ENCODE peak calls at places on chromosomes 11 and 22, in eight cellular contexts. One of them, this sample, is unnamed.

GRCh38 chr11:32071811-32072210 is 19.1 kb upstream of the RCN1 start:
- DNase-seq in tibial nerve: no peak
- DNase-seq in adrenal gland: no peak
- DNase-seq in ovary: no peak
- DNase-seq in IMR-90: peak
- DNase-seq in esophagus squamous epithelium: no peak
- DNase-seq in endothelial cell of umbilical vein: peak
- DNase-seq in A549: peak
- DNase-seq in this sample: peak

GRCh38 chr22:24059121-24059520 is 48.0 kb downstream of the CABIN1 start:
- DNase-seq in tibial nerve: no peak
- DNase-seq in adrenal gland: no peak
- DNase-seq in ovary: no peak
- DNase-seq in IMR-90: peak
- DNase-seq in esophagus squamous epithelium: no peak
- DNase-seq in endothelial cell of umbilical vein: peak
- DNase-seq in A549: no peak
- DNase-seq in this sample: peak

GRCh38 chr11:116721983-116722382 is 50.8 kb downstream of the BUD13 start:
- DNase-seq in tibial nerve: no peak
- DNase-seq in adrenal gland: no peak
- DNase-seq in ovary: no peak
- DNase-seq in IMR-90: no peak
- DNase-seq in esophagus squamous epithelium: no peak
- DNase-seq in endothelial cell of umbilical vein: no peak
- DNase-seq in A549: no peak
- DNase-seq in this sample: no peak

GRCh38 chr22:41003041-41003440 is 51.9 kb downstream of the RBX1 start:
- DNase-seq in tibial nerve: no peak
- DNase-seq in adrenal gland: no peak
- DNase-seq in ovary: no peak
- DNase-seq in IMR-90: no peak
- DNase-seq in esophagus squamous epithelium: no peak
- DNase-seq in endothelial cell of umbilical vein: no peak
- DNase-seq in A549: no peak
- DNase-seq in this sample: no peak

GRCh38 chr11:18036456-18036855 is 9.6 kb downstream of the TPH1 start:
- DNase-seq in tibial nerve: no peak
- DNase-seq in adrenal gland: no peak
- DNase-seq in ovary: no peak
- DNase-seq in IMR-90: no peak
- DNase-seq in esophagus squamous epithelium: no peak
- DNase-seq in endothelial cell of umbilical vein: no peak
- DNase-seq in A549: no peak
- DNase-seq in this sample: no peak

GRCh38 chr11:57781529-57781943 is 19.9 kb downstream of the CTNND1 start:
- DNase-seq in tibial nerve: no peak
- DNase-seq in adrenal gland: no peak
- DNase-seq in ovary: no peak
- DNase-seq in IMR-90: peak
- DNase-seq in esophagus squamous epithelium: no peak
- DNase-seq in endothelial cell of umbilical vein: no peak
- DNase-seq in A549: no peak
- DNase-seq in this sample: no peak

GRCh38 chr11:72668645-72669347 is 5.4 kb downstream of the PDE2A start:
- DNase-seq in tibial nerve: no peak
- DNase-seq in adrenal gland: no peak
- DNase-seq in ovary: no peak
- DNase-seq in IMR-90: no peak
- DNase-seq in esophagus squamous epithelium: no peak
- DNase-seq in endothelial cell of umbilical vein: no peak
- DNase-seq in A549: no peak
- DNase-seq in this sample: peak

GRCh38 chr11:17915500-17916143 is 97.2 kb downstream of the SERGEF start:
- DNase-seq in tibial nerve: no peak
- DNase-seq in adrenal gland: no peak
- DNase-seq in ovary: no peak
- DNase-seq in IMR-90: no peak
- DNase-seq in esophagus squamous epithelium: no peak
- DNase-seq in endothelial cell of umbilical vein: no peak
- DNase-seq in A549: no peak
- DNase-seq in this sample: peak

GRCh38 chr11:16890442-16890841 is 123.8 kb downstream of the PLEKHA7 start:
- DNase-seq in tibial nerve: no peak
- DNase-seq in adrenal gland: no peak
- DNase-seq in ovary: no peak
- DNase-seq in IMR-90: no peak
- DNase-seq in esophagus squamous epithelium: no peak
- DNase-seq in endothelial cell of umbilical vein: no peak
- DNase-seq in A549: no peak
- DNase-seq in this sample: no peak

GRCh38 chr11:16893456-16894076 is 120.6 kb downstream of the PLEKHA7 start:
- DNase-seq in tibial nerve: no peak
- DNase-seq in adrenal gland: no peak
- DNase-seq in ovary: no peak
- DNase-seq in IMR-90: no peak
- DNase-seq in esophagus squamous epithelium: no peak
- DNase-seq in endothelial cell of umbilical vein: no peak
- DNase-seq in A549: no peak
- DNase-seq in this sample: no peak

GRCh38 chr11:16889905-16890304 is 124.3 kb downstream of the PLEKHA7 start:
- DNase-seq in tibial nerve: no peak
- DNase-seq in adrenal gland: no peak
- DNase-seq in ovary: no peak
- DNase-seq in IMR-90: no peak
- DNase-seq in esophagus squamous epithelium: no peak
- DNase-seq in endothelial cell of umbilical vein: no peak
- DNase-seq in A549: peak
- DNase-seq in this sample: no peak

GRCh38 chr11:16891170-16891569 is 123.0 kb downstream of the PLEKHA7 start:
- DNase-seq in tibial nerve: no peak
- DNase-seq in adrenal gland: no peak
- DNase-seq in ovary: no peak
- DNase-seq in IMR-90: peak
- DNase-seq in esophagus squamous epithelium: no peak
- DNase-seq in endothelial cell of umbilical vein: no peak
- DNase-seq in A549: no peak
- DNase-seq in this sample: no peak

DNA sequence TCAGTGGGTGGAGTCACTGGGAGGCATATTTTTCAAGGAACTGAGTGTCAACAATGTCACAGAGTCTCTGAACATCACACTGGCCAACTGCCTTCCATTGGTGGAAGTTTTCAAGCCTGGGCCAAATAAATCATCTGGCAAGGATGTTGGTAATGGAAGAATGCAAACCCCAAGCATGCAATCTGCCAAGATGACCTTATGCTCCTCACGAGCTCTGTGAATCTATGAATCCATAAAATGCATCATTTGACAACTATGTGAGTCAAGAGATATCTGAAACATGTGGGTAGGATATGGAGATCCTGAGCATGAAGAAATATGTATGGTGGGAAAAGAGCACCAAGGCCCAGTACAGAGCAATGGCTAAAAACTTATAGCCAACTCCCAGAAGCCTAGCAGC is 122.2 kb downstream of the PLEKHA7 start:
- DNase-seq in tibial nerve: no peak
- DNase-seq in adrenal gland: no peak
- DNase-seq in ovary: no peak
- DNase-seq in IMR-90: peak
- DNase-seq in esophagus squamous epithelium: no peak
- DNase-seq in endothelial cell of umbilical vein: no peak
- DNase-seq in A549: no peak
- DNase-seq in this sample: no peak
- TF ChIP-seq POLR2A in tibial nerve: no peak
- TF ChIP-seq POLR2A in adrenal gland: no peak
- TF ChIP-seq POLR2A in ovary: no peak
- TF ChIP-seq POLR2A in IMR-90: no peak
- TF ChIP-seq POLR2A in esophagus squamous epithelium: no peak
- TF ChIP-seq POLR2A in endothelial cell of umbilical vein: no peak
- TF ChIP-seq POLR2A in A549: no peak
- TF ChIP-seq POLR2A in this sample: no peak

DNA sequence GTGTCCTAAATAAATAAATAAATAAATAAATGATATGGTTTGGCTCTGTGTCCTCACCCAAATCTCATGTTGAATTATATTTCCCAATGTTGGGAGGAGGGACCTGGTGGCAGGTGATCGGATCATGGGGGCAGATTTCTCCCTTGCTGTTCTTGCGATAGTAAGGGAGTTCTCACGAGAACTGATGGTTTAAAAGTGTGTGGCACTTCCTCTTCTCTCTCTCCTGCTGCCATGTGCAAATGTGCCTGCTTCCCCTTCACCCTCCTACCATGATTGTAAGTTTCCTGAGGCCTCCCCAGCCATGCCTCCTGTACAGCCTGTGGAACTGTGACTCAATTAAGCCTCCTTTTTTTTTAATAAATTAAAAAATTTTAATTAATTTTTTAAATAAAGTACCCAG is 138.2 kb downstream of the FBXO7 start:
- DNase-seq in tibial nerve: no peak
- DNase-seq in adrenal gland: no peak
- DNase-seq in ovary: no peak
- DNase-seq in IMR-90: no peak
- DNase-seq in esophagus squamous epithelium: no peak
- DNase-seq in endothelial cell of umbilical vein: no peak
- DNase-seq in A549: no peak
- DNase-seq in this sample: no peak
- TF ChIP-seq POLR2A in tibial nerve: no peak
- TF ChIP-seq POLR2A in adrenal gland: no peak
- TF ChIP-seq POLR2A in ovary: no peak
- TF ChIP-seq POLR2A in IMR-90: no peak
- TF ChIP-seq POLR2A in esophagus squamous epithelium: no peak
- TF ChIP-seq POLR2A in endothelial cell of umbilical vein: no peak
- TF ChIP-seq POLR2A in A549: no peak
- TF ChIP-seq POLR2A in this sample: no peak

GRCh38 chr11:95231881-95232605 is 1.0 kb upstream of the SESN3 start:
- DNase-seq in tibial nerve: peak
- DNase-seq in adrenal gland: peak
- DNase-seq in ovary: peak
- DNase-seq in IMR-90: no peak
- DNase-seq in esophagus squamous epithelium: peak
- DNase-seq in endothelial cell of umbilical vein: peak
- DNase-seq in A549: no peak
- DNase-seq in this sample: no peak

GRCh38 chr11:95232666-95233065 is 1.7 kb upstream of the SESN3 start:
- DNase-seq in tibial nerve: no peak
- DNase-seq in adrenal gland: no peak
- DNase-seq in ovary: no peak
- DNase-seq in IMR-90: no peak
- DNase-seq in esophagus squamous epithelium: no peak
- DNase-seq in endothelial cell of umbilical vein: no peak
- DNase-seq in A549: no peak
- DNase-seq in this sample: no peak

GRCh38 chr11:95230054-95231034 is 658 bp downstream of the SESN3 start:
- DNase-seq in tibial nerve: no peak
- DNase-seq in adrenal gland: peak
- DNase-seq in ovary: peak
- DNase-seq in IMR-90: no peak
- DNase-seq in esophagus squamous epithelium: no peak
- DNase-seq in endothelial cell of umbilical vein: peak
- DNase-seq in A549: no peak
- DNase-seq in this sample: no peak

GRCh38 chr11:95229199-95230053 is 1.6 kb downstream of the SESN3 start:
- DNase-seq in tibial nerve: no peak
- DNase-seq in adrenal gland: no peak
- DNase-seq in ovary: no peak
- DNase-seq in IMR-90: peak
- DNase-seq in esophagus squamous epithelium: no peak
- DNase-seq in endothelial cell of umbilical vein: peak
- DNase-seq in A549: no peak
- DNase-seq in this sample: no peak

DNA sequence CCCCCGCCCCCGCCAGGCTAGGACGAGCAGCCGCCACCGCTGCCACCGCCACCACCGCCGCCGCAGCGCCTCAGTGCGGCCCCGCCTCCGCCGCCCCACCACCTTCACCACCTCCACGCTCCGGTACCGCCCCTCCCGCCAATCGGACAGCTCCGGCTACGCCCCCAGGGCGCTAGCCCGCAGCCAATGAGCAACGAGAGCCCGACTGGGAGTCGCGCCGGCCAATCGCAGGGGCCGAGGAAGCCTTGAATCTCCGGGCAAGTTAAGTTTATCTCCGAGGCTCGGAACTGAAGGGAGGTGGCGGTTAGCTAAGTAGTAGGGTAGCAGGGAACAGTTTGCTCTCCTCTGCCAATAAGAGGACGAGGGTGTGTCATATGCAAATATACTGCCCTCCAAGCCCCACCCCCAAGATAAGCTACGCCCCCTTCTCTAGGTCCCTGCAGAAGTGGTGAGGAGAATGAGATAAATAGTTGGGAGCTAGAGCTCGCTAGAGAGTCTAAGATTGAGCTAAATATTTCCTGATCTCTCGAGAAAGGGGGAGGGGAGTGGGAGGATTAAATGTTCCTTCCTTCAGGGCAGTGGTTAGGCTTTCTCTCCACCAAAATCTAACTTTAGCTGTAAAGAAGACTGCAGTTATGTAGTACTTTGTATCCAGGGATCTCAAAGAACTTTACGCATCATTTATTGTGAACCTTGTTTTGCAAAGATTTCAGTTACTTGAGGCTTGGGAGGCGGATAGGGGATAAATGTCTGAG is at the start of gene SESN3:
- DNase-seq in tibial nerve: peak
- DNase-seq in adrenal gland: peak
- DNase-seq in ovary: peak
- DNase-seq in IMR-90: peak
- DNase-seq in esophagus squamous epithelium: peak
- DNase-seq in endothelial cell of umbilical vein: peak
- DNase-seq in A549: peak
- DNase-seq in this sample: peak
- TF ChIP-seq POLR2A in tibial nerve: peak
- TF ChIP-seq POLR2A in adrenal gland: peak
- TF ChIP-seq POLR2A in ovary: peak
- TF ChIP-seq POLR2A in IMR-90: no peak
- TF ChIP-seq POLR2A in esophagus squamous epithelium: peak
- TF ChIP-seq POLR2A in endothelial cell of umbilical vein: no peak
- TF ChIP-seq POLR2A in A549: peak
- TF ChIP-seq POLR2A in this sample: no peak

DNA sequence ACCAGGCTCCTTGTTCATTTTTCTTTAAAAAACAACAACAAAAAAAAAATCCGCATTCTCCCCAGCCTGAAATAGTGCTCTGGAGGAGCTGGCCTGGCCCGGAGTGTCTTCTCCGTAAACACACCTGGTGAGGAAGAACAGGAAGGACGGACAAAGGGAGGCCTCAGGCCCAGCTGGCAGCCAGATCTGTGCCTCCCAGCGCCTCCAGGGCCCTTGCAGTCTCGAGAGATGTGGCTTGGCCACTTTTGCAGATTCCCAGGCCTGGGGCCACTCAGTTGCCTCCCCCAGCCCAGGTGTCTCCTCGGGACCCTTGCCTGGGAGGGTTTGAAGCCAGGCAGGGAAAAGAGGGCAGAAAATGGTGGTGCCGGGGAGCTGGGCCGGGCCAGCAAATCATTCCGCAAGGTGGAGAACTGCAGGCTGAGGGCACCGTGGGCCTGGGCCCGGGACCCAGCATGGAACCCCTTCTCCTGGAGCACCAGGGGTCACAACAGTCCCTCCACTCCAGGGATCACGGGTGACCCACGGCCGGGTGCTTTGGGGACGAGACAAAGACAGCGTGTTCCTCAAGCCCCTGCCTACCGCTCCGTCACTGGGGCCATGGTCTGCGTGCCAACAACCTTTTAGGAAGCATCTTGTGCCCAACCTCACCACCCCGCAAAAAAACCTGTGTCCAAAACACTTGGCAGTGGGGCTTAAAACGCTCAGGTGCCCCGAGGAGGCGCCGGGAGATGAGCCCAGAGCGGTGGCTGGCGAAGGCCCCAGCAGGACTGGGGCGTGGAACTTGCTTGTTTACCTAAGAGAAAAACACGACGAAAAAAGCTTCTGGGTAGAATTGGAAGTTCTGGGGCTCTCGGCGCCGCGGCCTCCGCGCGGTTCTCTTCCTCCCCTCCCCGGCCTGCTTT is 67.1 kb upstream of the WNT7B start:
- DNase-seq in tibial nerve: no peak
- DNase-seq in adrenal gland: peak
- DNase-seq in ovary: peak
- DNase-seq in IMR-90: no peak
- DNase-seq in esophagus squamous epithelium: no peak
- DNase-seq in endothelial cell of umbilical vein: peak
- DNase-seq in A549: no peak
- DNase-seq in this sample: no peak
- TF ChIP-seq POLR2A in tibial nerve: no peak
- TF ChIP-seq POLR2A in adrenal gland: no peak
- TF ChIP-seq POLR2A in ovary: no peak
- TF ChIP-seq POLR2A in IMR-90: no peak
- TF ChIP-seq POLR2A in esophagus squamous epithelium: peak
- TF ChIP-seq POLR2A in endothelial cell of umbilical vein: no peak
- TF ChIP-seq POLR2A in A549: no peak
- TF ChIP-seq POLR2A in this sample: no peak

This sample was measured in H54.